ENCODE peak calls at places on chromosomes 2 and 18, in five cellular contexts. O, T, K, F and N are unnamed samples.

GRCh38 chr2:171244466-171244969 is 83.8 kb upstream of the TLK1 start:
- DNase-seq in F (no peak), K (no peak), O (no peak), T (no peak), N (no peak)

GRCh38 chr2:196899976-196900375 is 26.5 kb downstream of the PGAP1 start:
- DNase-seq in O (no peak), K (no peak), F (no peak), T (no peak), N (no peak)

GRCh38 chr2:119015849-119016248 is 73.9 kb downstream of the MARCO start:
- DNase-seq in F (no peak), K (no peak), O (no peak), T (no peak), N (no peak)

GRCh38 chr2:163171786-163172549 is 333.4 kb upstream of the KCNH7 start:
- DNase-seq in T (no peak), O (no peak), F (no peak), K (no peak), N (no peak)

GRCh38 chr18:8991131-8991530 is 111.4 kb upstream of the NDUFV2 start:
- DNase-seq in T (no peak), K (no peak), F (no peak), O (no peak), N (no peak)

GRCh38 chr2:120219766-120220165 is 3.4 kb downstream of the TMEM185B start:
- DNase-seq in O (no peak), T (no peak), K (no peak), F (no peak), N (no peak)

GRCh38 chr2:174465327-174465726 is 21.5 kb downstream of the GPR155 start:
- DNase-seq in O (peak), F (no peak), K (no peak), T (no peak), N (no peak)

GRCh38 chr2:241564596-241565411 is 6.3 kb downstream of the BOK start:
- DNase-seq in O (no peak), F (no peak), T (no peak), K (no peak), N (no peak)

GRCh38 chr2:47744074-47744473 is 38.9 kb upstream of the MSH6 start:
- DNase-seq in F (no peak), T (no peak), O (no peak), K (no peak), N (no peak)

GRCh38 chr18:50816767-50817166 is 3.0 kb downstream of the MRO start:
- DNase-seq in K (no peak), F (no peak), T (peak), O (peak), N (no peak)

GRCh38 chr2:55109219-55109891 is 59.1 kb upstream of the RTN4 start:
- DNase-seq in T (no peak), O (no peak), F (no peak), K (no peak), N (no peak)

GRCh38 chr2:27932396-27932795 is 41.9 kb downstream of the BABAM2 start:
- DNase-seq in K (no peak), F (no peak), O (no peak), T (no peak), N (no peak)

GRCh38 chr2:71922091-71922490 is 225.6 kb downstream of the CYP26B1 start:
- DNase-seq in O (no peak), T (no peak), F (no peak), K (no peak), N (no peak)

GRCh38 chr2:48452108-48452507 is 77.8 kb upstream of the STON1 start:
- DNase-seq in F (no peak), T (no peak), O (peak), K (no peak), N (no peak)

GRCh38 chr2:128217671-128218070 is 101.0 kb downstream of the HS6ST1 start:
- DNase-seq in F (no peak), O (no peak), T (no peak), K (no peak), N (no peak)

GRCh38 chr2:203361922-203362321 is 33.7 kb downstream of the ABI2 start:
- DNase-seq in F (no peak), T (no peak), O (no peak), K (no peak), N (no peak)

GRCh38 chr2:54429811-54430600 is 26.1 kb upstream of the SPTBN1 start:
- DNase-seq in T (no peak), O (no peak), K (no peak), F (no peak), N (no peak)

GRCh38 chr2:60499651-60500300 is 53.7 kb downstream of the BCL11A start:
- DNase-seq in T (no peak), F (no peak), K (no peak), O (no peak), N (no peak)

GRCh38 chr2:75571730-75572430 is 11.1 kb upstream of the EVA1A start:
- DNase-seq in O (no peak), K (no peak), F (no peak), T (no peak), N (no peak)

GRCh38 chr2:231334179-231334930 is 61.2 kb upstream of the B3GNT7 start:
- DNase-seq in T (no peak), O (no peak), K (no peak), F (no peak), N (no peak)

GRCh38 chr2:168160897-168161296 is 86.5 kb downstream of the STK39 start:
- DNase-seq in T (no peak), K (no peak), F (no peak), O (peak), N (no peak)

GRCh38 chr2:11697103-11697871 is 27.3 kb upstream of the NTSR2 start:
- DNase-seq in T (peak), O (peak), K (peak), F (no peak), N (no peak)

GRCh38 chr2:189579585-189579984 is 1.0 kb downstream of the SLC40A1 start:
- DNase-seq in F (no peak), O (no peak), K (no peak), T (no peak), N (no peak)

GRCh38 chr18:77472486-77472885 is 222.8 kb downstream of the GALR1 start:
- DNase-seq in T (no peak), K (no peak), F (no peak), O (no peak), N (no peak)

GRCh38 chr2:105425936-105426625 is 27.2 kb upstream of the FHL2 start:
- DNase-seq in K (no peak), O (no peak), F (no peak), T (no peak), N (no peak)

GRCh38 chr2:172937884-172938712 is 137.5 kb upstream of the MAP3K20 start:
- DNase-seq in K (no peak), F (no peak), T (no peak), O (no peak), N (no peak)

GRCh38 chr2:168002021-168002553 is 245.3 kb downstream of the STK39 start:
- DNase-seq in T (no peak), F (no peak), K (no peak), O (no peak), N (no peak)

GRCh38 chr2:159064446-159065301 is 96.2 kb downstream of the TANC1 start:
- DNase-seq in O (peak), K (no peak), F (no peak), T (peak), N (no peak)

GRCh38 chr2:24635181-24635580 is 144.1 kb downstream of the NCOA1 start:
- DNase-seq in K (no peak), O (no peak), F (no peak), T (no peak), N (no peak)

GRCh38 chr18:58316943-58317342 is 272.9 kb downstream of the NEDD4L start:
- DNase-seq in O (no peak), F (no peak), K (no peak), T (no peak), N (no peak)

GRCh38 chr2:56001992-56002391 is 78.4 kb upstream of the EFEMP1 start:
- DNase-seq in F (no peak), K (no peak), T (no peak), O (no peak), N (no peak)

GRCh38 chr18:80196528-80197320 is 50.6 kb downstream of the PARD6G start:
- DNase-seq in K (no peak), F (no peak), O (peak), T (no peak), N (no peak)

GRCh38 chr2:64945973-64946736 is 43.0 kb upstream of the SLC1A4 start:
- DNase-seq in T (no peak), K (no peak), O (no peak), F (peak), N (peak)